ENCODE peak calls at places on chromosomes 13 and 19, in seven cellular contexts. K, T, M, G, X, A and Y are unnamed samples.

GRCh38 chr19:5850743-5851293 is 431 bp downstream of the FUT3 start:
- DNase-seq in X (no peak), K (no peak), M (no peak), G (peak), A (peak), T (no peak), Y (peak)

GRCh38 chr19:8577247-8577646 is at the start of gene MYO1F:
- DNase-seq in M (no peak), T (no peak), K (peak), A (peak), X (peak), G (no peak), Y (peak)

GRCh38 chr19:15268928-15269253 is 36.6 kb upstream of the EPHX3 start:
- DNase-seq in T (no peak), X (no peak), G (no peak), M (no peak), K (no peak), A (no peak), Y (no peak)

GRCh38 chr19:40718774-40719391 is 2.0 kb downstream of the ITPKC start:
- DNase-seq in K (no peak), G (peak), A (peak), X (peak), M (peak), T (no peak), Y (peak)

GRCh38 chr19:6242677-6243076 is 37.1 kb downstream of the MLLT1 start:
- DNase-seq in M (no peak), A (no peak), K (no peak), T (no peak), G (no peak), X (no peak), Y (no peak)

GRCh38 chr19:5093297-5093858 is 124.5 kb downstream of the KDM4B start:
- DNase-seq in T (no peak), X (peak), G (no peak), A (no peak), M (peak), K (no peak), Y (no peak)

GRCh38 chr13:45300190-45300985 is 40.6 kb downstream of the TPT1 start:
- DNase-seq in X (no peak), M (no peak), G (no peak), T (no peak), A (no peak), K (no peak), Y (no peak)

GRCh38 chr13:31530883-31531282 is 208.4 kb upstream of the RXFP2 start:
- DNase-seq in M (no peak), G (no peak), A (no peak), T (no peak), K (no peak), X (no peak), Y (no peak)

GRCh38 chr13:42548731-42549554 is 25.0 kb upstream of the TNFSF11 start:
- DNase-seq in K (no peak), A (peak), T (no peak), G (no peak), X (no peak), M (peak), Y (peak)

GRCh38 chr13:97141564-97142005 is 80.5 kb upstream of the MBNL2 start:
- DNase-seq in K (no peak), M (peak), A (no peak), T (no peak), G (peak), X (no peak), Y (peak)

GRCh38 chr13:97222934-97223710 is 989 bp downstream of the MBNL2 start:
- DNase-seq in T (no peak), K (no peak), X (no peak), G (no peak), A (no peak), M (no peak), Y (peak)

GRCh38 chr13:112443191-112444000 is 67.2 kb downstream of the SPACA7 start:
- DNase-seq in X (no peak), M (peak), T (no peak), A (peak), K (no peak), G (peak), Y (peak)

GRCh38 chr13:75825161-75825560 is 189.0 kb downstream of the LMO7 start:
- DNase-seq in T (no peak), X (no peak), M (no peak), G (no peak), K (no peak), A (no peak), Y (no peak)

GRCh38 chr13:111909971-111910671 is 156.8 kb upstream of the SOX1 start:
- DNase-seq in X (peak), T (no peak), A (no peak), G (no peak), M (no peak), K (no peak), Y (no peak)

GRCh38 chr19:35353635-35354034 is 4.6 kb upstream of the FFAR3 start:
- DNase-seq in M (no peak), T (no peak), G (no peak), A (no peak), K (no peak), X (no peak), Y (peak)

GRCh38 chr13:50202485-50202884 is 187.2 kb downstream of the KCNRG start:
- DNase-seq in M (no peak), A (no peak), G (no peak), T (no peak), K (no peak), X (no peak), Y (no peak)

GRCh38 chr13:88450515-88450914 is 779.3 kb downstream of the SLITRK5 start:
- DNase-seq in M (no peak), A (no peak), K (no peak), T (no peak), G (no peak), X (no peak), Y (no peak)

GRCh38 chr13:49859568-49859967 is 67.1 kb upstream of the KPNA3 start:
- DNase-seq in X (no peak), T (no peak), G (peak), A (no peak), K (no peak), M (no peak), Y (no peak)

GRCh38 chr19:48726573-48726972 is 7.0 kb upstream of the MAMSTR start:
- DNase-seq in G (no peak), M (no peak), T (no peak), A (peak), X (no peak), K (peak), Y (peak)

GRCh38 chr19:49161987-49162386 is 4.4 kb downstream of the TRPM4 start:
- DNase-seq in K (no peak), G (no peak), M (no peak), X (no peak), A (no peak), T (no peak), Y (no peak)

GRCh38 chr19:23393121-23393520 is 2.1 kb downstream of the ZNF91 start:
- DNase-seq in K (no peak), M (no peak), G (no peak), A (no peak), T (no peak), X (no peak), Y (no peak)

GRCh38 chr13:40665754-40666057 is 735 bp downstream of the FOXO1 start:
- DNase-seq in K (no peak), A (no peak), G (peak), M (peak), T (peak), X (no peak), Y (no peak)

GRCh38 chr13:41458187-41458938 is 1.0 kb downstream of the RGCC start:
- DNase-seq in A (peak), G (peak), K (peak), T (peak), M (peak), X (peak), Y (no peak)

GRCh38 chr19:1133471-1133929 is 29.7 kb downstream of the GPX4 start:
- DNase-seq in T (peak), K (no peak), X (no peak), M (no peak), A (peak), G (peak), Y (peak)

GRCh38 chr19:48614436-48615144 is at the start of gene FAM83E:
- DNase-seq in X (no peak), M (no peak), T (no peak), G (no peak), K (no peak), A (no peak), Y (no peak)

GRCh38 chr13:44013666-44014291 is 134.1 kb downstream of the LACC1 start:
- DNase-seq in G (peak), X (no peak), K (no peak), A (no peak), T (no peak), M (no peak), Y (no peak)

GRCh38 chr19:52114691-52115090 is 19.1 kb upstream of the ZNF841 start:
- DNase-seq in M (no peak), G (no peak), K (no peak), T (no peak), X (no peak), A (no peak), Y (no peak)